ENCODE peak calls at places on chromosome 22, in five cellular contexts. F is A549, K is tibial nerve, T is H1, V is sigmoid colon. C is an unnamed sample.

GRCh38 chr22:23790819-23791736 is 4.3 kb downstream of the SMARCB1 start:
- DNase-seq in K (peak; percentile 57), F (no peak), V (no peak), T (no peak), C (no peak)

GRCh38 chr22:42408815-42409529 is 23.2 kb downstream of the NFAM1 start:
- DNase-seq in V (no peak), K (no peak), T (no peak), F (no peak), C (no peak)

GRCh38 chr22:24028533-24028932 is 17.4 kb downstream of the CABIN1 start:
- DNase-seq in T (no peak), V (no peak), F (no peak), K (no peak), C (no peak)

GRCh38 chr22:19843107-19843856 is 11.4 kb downstream of the GNB1L start:
- DNase-seq in F (no peak), V (peak; percentile 46), K (no peak), T (no peak), C (no peak)

GRCh38 chr22:45334528-45334927 is 24.8 kb downstream of the FAM118A start:
- DNase-seq in T (no peak), V (no peak), K (no peak), F (no peak), C (no peak)

GRCh38 chr22:38033522-38034277 is 23.5 kb upstream of the PICK1 start:
- DNase-seq in T (no peak), F (no peak), V (peak; percentile 82), K (no peak), C (no peak)

GRCh38 chr22:30947163-30947820 is 21.3 kb downstream of the MORC2 start:
- DNase-seq in V (no peak), K (no peak), T (no peak), F (no peak), C (no peak)

GRCh38 chr22:49325531-49326395 is 501.9 kb downstream of the BRD1 start:
- DNase-seq in V (peak; percentile 41), T (no peak), K (no peak), F (no peak), C (peak; percentile 50)

GRCh38 chr22:50074056-50074455 is 11.2 kb downstream of the MLC1 start:
- DNase-seq in V (no peak), T (no peak), F (no peak), K (no peak), C (no peak)

GRCh38 chr22:21020802-21021429 is 6.0 kb downstream of the P2RX6 start:
- DNase-seq in F (peak; percentile 51), V (no peak), K (no peak), T (no peak), C (no peak)

GRCh38 chr22:37544955-37545702 is 15.2 kb upstream of the CDC42EP1 start:
- DNase-seq in T (peak; percentile 61), F (peak; percentile 62), K (no peak), V (peak; percentile 83), C (peak; percentile 89)

GRCh38 chr22:42688241-42688913 is 32.3 kb downstream of the A4GALT start:
- DNase-seq in K (peak; percentile 86), V (peak; percentile 98), F (peak; percentile 33), T (no peak), C (peak; percentile 65)

GRCh38 chr22:19448076-19448607 is 631 bp upstream of the C22orf39 start:
- DNase-seq in F (peak; percentile 39), K (no peak), T (no peak), V (peak; percentile 72), C (peak; percentile 48)

GRCh38 chr22:50118557-50119168 is 28.9 kb downstream of the MOV10L1 start:
- DNase-seq in T (no peak), V (peak; percentile 76), F (peak; percentile 15), K (no peak), C (no peak)

GRCh38 chr22:49334976-49335375 is 492.7 kb downstream of the BRD1 start:
- DNase-seq in K (no peak), T (no peak), F (no peak), V (no peak), C (no peak)

GRCh38 chr22:40703174-40703573 is 23.9 kb downstream of the MCHR1 start:
- DNase-seq in V (no peak), T (no peak), K (no peak), F (no peak), C (no peak)

GRCh38 chr22:47449508-47450270 is 687.2 kb downstream of the TBC1D22A start:
- DNase-seq in K (no peak), F (no peak), V (no peak), T (no peak), C (no peak)

GRCh38 chr22:33272866-33273265 is 214.7 kb upstream of the SYN3 start:
- DNase-seq in V (no peak), T (no peak), F (no peak), K (no peak), C (no peak)
- TF ChIP-seq CTCF in V (no peak), T (no peak), F (no peak), K (no peak), C (no peak)

GRCh38 chr22:36196254-36197064 is 5.2 kb downstream of the APOL4 start:
- DNase-seq in V (no peak), K (no peak), F (no peak), T (no peak), C (no peak)
- TF ChIP-seq EP300 in V (no peak), K (no peak), F (no peak), T (no peak), C (no peak)

DNA sequence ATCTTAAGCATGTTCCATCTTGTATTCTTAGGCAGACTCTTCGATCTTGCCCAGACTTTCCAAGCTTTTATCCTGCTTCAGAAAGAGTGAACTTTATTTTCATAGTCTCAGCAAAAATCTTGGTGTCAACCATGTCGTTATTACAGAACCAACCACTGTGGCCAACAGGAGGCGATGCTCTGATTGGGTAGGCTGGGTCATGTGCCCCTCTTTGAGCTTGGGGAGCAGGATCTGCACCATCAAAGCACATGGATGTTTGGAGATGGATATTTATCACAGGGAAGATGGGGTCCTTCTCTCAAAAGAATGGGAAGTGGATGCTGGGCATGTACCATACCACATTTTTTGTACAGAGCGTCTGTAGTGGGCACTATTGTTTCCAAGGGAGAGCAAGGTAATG is 197.4 kb downstream of the MYO18B start:
- DNase-seq in F (no peak), K (no peak), V (no peak), T (no peak), C (no peak)
- TF ChIP-seq POLR2A in F (no peak), K (no peak), V (no peak), T (no peak), C (no peak)

GRCh38 chr22:27462190-27462589 is 339.4 kb downstream of the MN1 start:
- DNase-seq in T (no peak), V (no peak), K (no peak), F (no peak), C (no peak)
- TF ChIP-seq CTCF in T (no peak), V (no peak), K (no peak), F (no peak), C (no peak)

GRCh38 chr22:39289445-39290247 is 29.8 kb downstream of the RPL3 start:
- DNase-seq in T (no peak), V (no peak), K (no peak), F (no peak), C (no peak)
- TF ChIP-seq EP300 in T (no peak), V (no peak), K (no peak), F (no peak), C (no peak)